ENCODE peak calls at places on chromosomes 16 and 17, in four cellular contexts. One of them, this sample, is unnamed.

GRCh38 chr16:12513791-12514175 is 289.9 kb downstream of the CPPED1 start:
- DNase-seq in stomach: no peak
- DNase-seq in HCT116: no peak
- DNase-seq in breast epithelium: no peak
- DNase-seq in this sample: no peak

GRCh38 chr17:75812096-75813001 is 27.7 kb downstream of the UNK start:
- DNase-seq in HCT116: no peak
- DNase-seq in breast epithelium: no peak
- DNase-seq in stomach: no peak
- DNase-seq in this sample: peak

GRCh38 chr17:67441052-67441738 is 64.1 kb downstream of the PITPNC1 start:
- DNase-seq in stomach: no peak
- DNase-seq in breast epithelium: no peak
- DNase-seq in HCT116: peak
- DNase-seq in this sample: no peak

GRCh38 chr17:63842173-63842539 is 329 bp downstream of the SMARCD2 start:
- DNase-seq in breast epithelium: peak
- DNase-seq in stomach: peak
- DNase-seq in HCT116: no peak
- DNase-seq in this sample: peak

GRCh38 chr17:53150101-53150698 is 672.5 kb upstream of the KIF2B start:
- DNase-seq in stomach: no peak
- DNase-seq in HCT116: no peak
- DNase-seq in breast epithelium: no peak
- DNase-seq in this sample: no peak

GRCh38 chr17:58329035-58329807 is 626 bp upstream of the TSPOAP1 start:
- DNase-seq in HCT116: no peak
- DNase-seq in breast epithelium: no peak
- DNase-seq in stomach: peak
- DNase-seq in this sample: peak

GRCh38 chr17:14101976-14102375 is 32.7 kb downstream of the COX10 start:
- DNase-seq in stomach: no peak
- DNase-seq in HCT116: no peak
- DNase-seq in breast epithelium: peak
- DNase-seq in this sample: no peak

GRCh38 chr16:55760665-55761035 is 72.2 kb downstream of the CES1 start:
- DNase-seq in HCT116: no peak
- DNase-seq in stomach: no peak
- DNase-seq in breast epithelium: no peak
- DNase-seq in this sample: no peak

GRCh38 chr16:23182675-23183485 is at the start of gene SCNN1G:
- DNase-seq in stomach: peak
- DNase-seq in HCT116: no peak
- DNase-seq in breast epithelium: no peak
- DNase-seq in this sample: peak

GRCh38 chr17:48500435-48501426 is 30.1 kb downstream of the HOXB1 start:
- DNase-seq in HCT116: no peak
- DNase-seq in breast epithelium: no peak
- DNase-seq in stomach: no peak
- DNase-seq in this sample: no peak

GRCh38 chr17:75544250-75544649 is 18.8 kb downstream of the LLGL2 start:
- DNase-seq in HCT116: no peak
- DNase-seq in stomach: no peak
- DNase-seq in breast epithelium: no peak
- DNase-seq in this sample: no peak

GRCh38 chr16:84177740-84178070 is 9.2 kb downstream of the TAF1C start:
- DNase-seq in breast epithelium: no peak
- DNase-seq in HCT116: no peak
- DNase-seq in stomach: no peak
- DNase-seq in this sample: no peak
- H3K27ac ChIP-seq in breast epithelium: peak
- H3K27ac ChIP-seq in HCT116: no peak
- H3K27ac ChIP-seq in stomach: peak
- H3K27ac ChIP-seq in this sample: peak

GRCh38 chr16:78022347-78022746 is at the start of gene CLEC3A:
- DNase-seq in breast epithelium: no peak
- DNase-seq in stomach: no peak
- DNase-seq in HCT116: no peak
- DNase-seq in this sample: no peak
- H3K4me3 ChIP-seq in breast epithelium: no peak
- H3K4me3 ChIP-seq in stomach: no peak
- H3K4me3 ChIP-seq in HCT116: no peak
- H3K4me3 ChIP-seq in this sample: no peak

GRCh38 chr17:42618442-42619150 is 9.1 kb downstream of the TUBG1 start:
- DNase-seq in breast epithelium: peak
- DNase-seq in HCT116: no peak
- DNase-seq in stomach: peak
- DNase-seq in this sample: no peak

GRCh38 chr17:42629420-42630009 is 20.0 kb downstream of the TUBG1 start:
- DNase-seq in stomach: no peak
- DNase-seq in HCT116: no peak
- DNase-seq in breast epithelium: no peak
- DNase-seq in this sample: no peak

GRCh38 chr17:42617956-42618431 is 8.5 kb downstream of the TUBG1 start:
- DNase-seq in stomach: no peak
- DNase-seq in breast epithelium: no peak
- DNase-seq in HCT116: no peak
- DNase-seq in this sample: no peak

GRCh38 chr17:42623732-42624596 is 14.5 kb downstream of the TUBG1 start:
- DNase-seq in breast epithelium: no peak
- DNase-seq in HCT116: peak
- DNase-seq in stomach: peak
- DNase-seq in this sample: no peak
- TF ChIP-seq POLR2AphosphoS5 in breast epithelium: no peak
- TF ChIP-seq POLR2AphosphoS5 in HCT116: no peak
- TF ChIP-seq POLR2AphosphoS5 in stomach: peak
- TF ChIP-seq POLR2AphosphoS5 in this sample: no peak

GRCh38 chr16:89701425-89702406 is at the start of gene SPATA2L:
- DNase-seq in breast epithelium: peak
- DNase-seq in stomach: peak
- DNase-seq in HCT116: peak
- DNase-seq in this sample: peak
- H3K27ac ChIP-seq in breast epithelium: peak
- H3K27ac ChIP-seq in stomach: peak
- H3K27ac ChIP-seq in HCT116: peak
- H3K27ac ChIP-seq in this sample: peak

DNA sequence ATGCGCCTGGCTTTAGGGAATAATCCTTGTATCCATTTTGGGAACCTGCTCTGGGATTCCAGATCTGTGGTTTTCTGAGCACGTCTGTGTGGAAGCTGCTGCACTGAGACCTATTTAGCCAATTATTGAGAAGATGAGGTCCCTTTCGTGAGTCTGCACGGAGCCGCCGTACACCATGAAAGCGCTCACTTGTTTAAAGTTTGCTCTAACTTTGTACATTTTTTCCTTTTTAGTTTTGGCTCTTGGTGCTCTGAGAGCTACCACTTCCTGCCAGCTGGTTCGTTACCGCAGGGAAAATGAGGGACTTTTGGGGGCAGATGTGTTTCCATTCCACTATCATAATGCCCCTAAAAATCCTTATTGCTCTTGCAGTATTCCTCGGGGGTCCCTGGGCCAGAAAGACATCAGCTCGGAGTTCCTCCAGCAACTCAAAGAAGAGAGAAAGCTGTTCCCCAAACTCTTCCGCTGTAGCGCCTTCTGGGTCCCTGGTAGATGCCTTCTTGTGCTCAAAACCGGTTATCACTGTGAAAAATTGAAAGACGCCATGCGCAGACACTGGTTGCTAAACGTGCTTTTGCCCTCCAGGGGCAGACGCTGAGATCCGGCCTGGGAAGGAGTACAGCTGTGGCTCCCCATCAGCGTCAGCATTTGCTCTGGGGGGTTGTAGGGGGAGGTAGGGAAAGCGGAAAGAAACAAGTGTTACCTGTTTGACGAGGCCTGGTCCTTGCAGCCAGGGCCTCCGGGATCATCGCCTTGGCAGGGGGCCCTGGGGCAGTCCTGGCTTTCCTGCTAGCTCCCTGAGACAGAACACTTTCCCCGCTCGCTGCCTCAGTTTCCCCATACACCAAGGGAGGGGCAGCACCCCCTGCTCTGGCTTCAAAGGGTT is 238.1 kb downstream of the MRTFB start:
- DNase-seq in stomach: peak
- DNase-seq in HCT116: no peak
- DNase-seq in breast epithelium: peak
- DNase-seq in this sample: peak
- H3K4me3 ChIP-seq in stomach: peak
- H3K4me3 ChIP-seq in HCT116: peak
- H3K4me3 ChIP-seq in breast epithelium: peak
- H3K4me3 ChIP-seq in this sample: no peak

This sample was measured in spleen.